ENCODE peak calls at places on chromosome 14, in four cellular contexts. One of them, this sample, is unnamed.

GRCh38 chr14:59570122-59570521 is 6.5 kb downstream of the CCDC175 start:
- DNase-seq in CD8-positive, alpha-beta memory T cell: no peak
- DNase-seq in BJ: no peak
- DNase-seq in Jurkat, Clone E6-1: no peak
- DNase-seq in this sample: peak

GRCh38 chr14:60196291-60196690 is 31.1 kb upstream of the DHRS7 start:
- DNase-seq in Jurkat, Clone E6-1: peak
- DNase-seq in CD8-positive, alpha-beta memory T cell: no peak
- DNase-seq in BJ: no peak
- DNase-seq in this sample: peak

GRCh38 chr14:50139192-50139591 is 22.8 kb upstream of the VCPKMT start:
- DNase-seq in CD8-positive, alpha-beta memory T cell: no peak
- DNase-seq in BJ: no peak
- DNase-seq in Jurkat, Clone E6-1: no peak
- DNase-seq in this sample: peak

GRCh38 chr14:82854851-82855250 is 1321.2 kb upstream of the SEL1L start:
- DNase-seq in BJ: no peak
- DNase-seq in CD8-positive, alpha-beta memory T cell: no peak
- DNase-seq in Jurkat, Clone E6-1: no peak
- DNase-seq in this sample: no peak

GRCh38 chr14:63039800-63040380 is 5.4 kb downstream of the KCNH5 start:
- DNase-seq in BJ: peak
- DNase-seq in CD8-positive, alpha-beta memory T cell: no peak
- DNase-seq in Jurkat, Clone E6-1: peak
- DNase-seq in this sample: peak

GRCh38 chr14:73461478-73462077 is 3.2 kb upstream of the NUMB start:
- DNase-seq in Jurkat, Clone E6-1: no peak
- DNase-seq in BJ: no peak
- DNase-seq in CD8-positive, alpha-beta memory T cell: no peak
- DNase-seq in this sample: peak

GRCh38 chr14:63269561-63270225 is 49.0 kb downstream of the GPHB5 start:
- DNase-seq in CD8-positive, alpha-beta memory T cell: no peak
- DNase-seq in BJ: no peak
- DNase-seq in Jurkat, Clone E6-1: no peak
- DNase-seq in this sample: no peak

GRCh38 chr14:23605931-23606585 is 27.5 kb upstream of the JPH4 start:
- DNase-seq in Jurkat, Clone E6-1: no peak
- DNase-seq in CD8-positive, alpha-beta memory T cell: no peak
- DNase-seq in BJ: no peak
- DNase-seq in this sample: no peak

GRCh38 chr14:99055816-99056215 is 216.2 kb downstream of the BCL11B start:
- DNase-seq in CD8-positive, alpha-beta memory T cell: peak
- DNase-seq in BJ: no peak
- DNase-seq in Jurkat, Clone E6-1: peak
- DNase-seq in this sample: no peak

GRCh38 chr14:39731912-39732311 is 299.7 kb upstream of the FBXO33 start:
- DNase-seq in BJ: no peak
- DNase-seq in CD8-positive, alpha-beta memory T cell: no peak
- DNase-seq in Jurkat, Clone E6-1: peak
- DNase-seq in this sample: peak

GRCh38 chr14:30251557-30252100 is 307.3 kb upstream of the G2E3 start:
- DNase-seq in Jurkat, Clone E6-1: no peak
- DNase-seq in BJ: no peak
- DNase-seq in CD8-positive, alpha-beta memory T cell: no peak
- DNase-seq in this sample: no peak

GRCh38 chr14:68541128-68541896 is 251.6 kb downstream of the ZFP36L1 start:
- DNase-seq in CD8-positive, alpha-beta memory T cell: no peak
- DNase-seq in Jurkat, Clone E6-1: no peak
- DNase-seq in BJ: no peak
- DNase-seq in this sample: no peak

GRCh38 chr14:51369814-51370213 is 129.8 kb downstream of the TMX1 start:
- DNase-seq in CD8-positive, alpha-beta memory T cell: no peak
- DNase-seq in BJ: no peak
- DNase-seq in Jurkat, Clone E6-1: no peak
- DNase-seq in this sample: peak

GRCh38 chr14:74792249-74793039 is 29.3 kb downstream of the YLPM1 start:
- DNase-seq in Jurkat, Clone E6-1: peak
- DNase-seq in CD8-positive, alpha-beta memory T cell: no peak
- DNase-seq in BJ: no peak
- DNase-seq in this sample: no peak

GRCh38 chr14:67500981-67501380 is 12.5 kb upstream of the TMEM229B start:
- DNase-seq in Jurkat, Clone E6-1: no peak
- DNase-seq in BJ: no peak
- DNase-seq in CD8-positive, alpha-beta memory T cell: no peak
- DNase-seq in this sample: no peak

GRCh38 chr14:62654641-62655040 is 390.6 kb downstream of the KCNH5 start:
- DNase-seq in CD8-positive, alpha-beta memory T cell: no peak
- DNase-seq in Jurkat, Clone E6-1: no peak
- DNase-seq in BJ: no peak
- DNase-seq in this sample: no peak

GRCh38 chr14:39566795-39567194 is 134.6 kb upstream of the FBXO33 start:
- DNase-seq in BJ: no peak
- DNase-seq in Jurkat, Clone E6-1: no peak
- DNase-seq in CD8-positive, alpha-beta memory T cell: no peak
- DNase-seq in this sample: no peak

GRCh38 chr14:36513451-36514277 is 6.4 kb downstream of the NKX2-1 start:
- DNase-seq in BJ: no peak
- DNase-seq in CD8-positive, alpha-beta memory T cell: no peak
- DNase-seq in Jurkat, Clone E6-1: no peak
- DNase-seq in this sample: no peak

GRCh38 chr14:88612981-88613380 is 50.1 kb downstream of the ZC3H14 start:
- DNase-seq in Jurkat, Clone E6-1: no peak
- DNase-seq in BJ: no peak
- DNase-seq in CD8-positive, alpha-beta memory T cell: no peak
- DNase-seq in this sample: no peak

DNA sequence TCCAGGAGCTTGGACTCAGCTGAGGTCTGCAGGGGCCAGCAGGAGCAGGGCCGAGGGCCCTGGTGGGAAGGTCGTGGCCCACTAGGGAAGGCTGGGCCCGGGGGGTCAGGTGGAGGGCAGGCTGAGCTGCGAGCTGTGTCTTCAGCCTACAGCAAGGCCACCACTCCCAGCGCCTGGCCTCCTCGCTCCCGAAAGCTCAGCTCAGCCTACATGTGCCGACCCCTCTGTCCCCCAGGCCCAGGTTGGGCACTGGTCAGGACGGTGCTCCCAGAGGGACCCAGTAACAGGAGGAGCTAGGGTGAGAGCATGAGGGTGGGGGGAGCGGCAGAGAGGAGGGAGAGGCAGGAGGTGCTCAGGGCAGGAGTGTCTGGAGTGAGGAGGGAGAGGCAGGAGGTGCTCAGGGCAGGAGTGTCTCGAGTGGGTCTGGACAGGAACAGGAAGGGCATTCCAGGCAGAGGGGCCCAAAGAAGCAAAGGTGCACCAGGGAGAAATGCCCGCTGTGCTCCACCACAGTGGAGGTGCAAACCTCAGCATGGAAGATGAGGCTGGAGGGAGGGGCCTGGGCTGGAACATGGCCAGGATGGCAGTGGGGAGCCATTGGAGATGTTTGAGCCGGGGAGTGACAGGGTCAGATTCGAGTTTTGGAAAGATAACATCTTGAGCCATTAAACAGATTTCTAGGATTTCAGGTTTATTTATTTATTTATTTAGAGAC is 29.1 kb upstream of the GPR132 start:
- DNase-seq in BJ: no peak
- DNase-seq in CD8-positive, alpha-beta memory T cell: peak
- DNase-seq in Jurkat, Clone E6-1: no peak
- DNase-seq in this sample: no peak
- H3K4me3 ChIP-seq in BJ: peak
- H3K4me3 ChIP-seq in CD8-positive, alpha-beta memory T cell: peak
- H3K4me3 ChIP-seq in Jurkat, Clone E6-1: peak
- H3K4me3 ChIP-seq in this sample: no peak

GRCh38 chr14:72291908-72292688 is 359.9 kb downstream of the RGS6 start:
- DNase-seq in CD8-positive, alpha-beta memory T cell: no peak
- DNase-seq in BJ: peak
- DNase-seq in Jurkat, Clone E6-1: peak
- DNase-seq in this sample: peak
- H3K4me3 ChIP-seq in CD8-positive, alpha-beta memory T cell: no peak
- H3K4me3 ChIP-seq in BJ: no peak
- H3K4me3 ChIP-seq in Jurkat, Clone E6-1: no peak
- H3K4me3 ChIP-seq in this sample: no peak

GRCh38 chr14:22556990-22557623 is 31.9 kb downstream of the DAD1 start:
- DNase-seq in CD8-positive, alpha-beta memory T cell: peak
- DNase-seq in Jurkat, Clone E6-1: peak
- DNase-seq in BJ: no peak
- DNase-seq in this sample: peak
- H3K4me3 ChIP-seq in CD8-positive, alpha-beta memory T cell: peak
- H3K4me3 ChIP-seq in Jurkat, Clone E6-1: peak
- H3K4me3 ChIP-seq in BJ: peak
- H3K4me3 ChIP-seq in this sample: peak

DNA sequence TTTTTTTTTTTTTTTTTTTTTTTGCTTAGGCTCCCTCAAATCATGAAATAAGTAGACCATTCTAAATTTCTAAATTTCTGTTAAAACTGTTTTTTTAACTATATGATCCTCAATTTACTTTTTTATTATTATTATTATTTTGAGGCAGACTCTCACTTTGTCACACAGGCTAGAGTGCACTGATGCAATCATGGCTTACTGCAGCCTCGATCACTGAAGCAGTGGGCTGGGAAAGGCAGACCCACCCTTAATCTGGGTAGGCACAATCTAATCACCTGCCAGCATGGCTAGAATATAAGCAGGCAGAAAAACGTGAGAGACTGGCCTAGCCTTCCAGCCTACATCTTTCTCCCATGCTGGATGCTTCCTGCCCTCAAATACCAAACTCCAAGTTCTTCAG is 2.4 kb downstream of the ERO1A start:
- DNase-seq in BJ: no peak
- DNase-seq in Jurkat, Clone E6-1: no peak
- DNase-seq in CD8-positive, alpha-beta memory T cell: no peak
- DNase-seq in this sample: no peak
- H3K4me3 ChIP-seq in BJ: no peak
- H3K4me3 ChIP-seq in Jurkat, Clone E6-1: no peak
- H3K4me3 ChIP-seq in CD8-positive, alpha-beta memory T cell: no peak
- H3K4me3 ChIP-seq in this sample: no peak

DNA sequence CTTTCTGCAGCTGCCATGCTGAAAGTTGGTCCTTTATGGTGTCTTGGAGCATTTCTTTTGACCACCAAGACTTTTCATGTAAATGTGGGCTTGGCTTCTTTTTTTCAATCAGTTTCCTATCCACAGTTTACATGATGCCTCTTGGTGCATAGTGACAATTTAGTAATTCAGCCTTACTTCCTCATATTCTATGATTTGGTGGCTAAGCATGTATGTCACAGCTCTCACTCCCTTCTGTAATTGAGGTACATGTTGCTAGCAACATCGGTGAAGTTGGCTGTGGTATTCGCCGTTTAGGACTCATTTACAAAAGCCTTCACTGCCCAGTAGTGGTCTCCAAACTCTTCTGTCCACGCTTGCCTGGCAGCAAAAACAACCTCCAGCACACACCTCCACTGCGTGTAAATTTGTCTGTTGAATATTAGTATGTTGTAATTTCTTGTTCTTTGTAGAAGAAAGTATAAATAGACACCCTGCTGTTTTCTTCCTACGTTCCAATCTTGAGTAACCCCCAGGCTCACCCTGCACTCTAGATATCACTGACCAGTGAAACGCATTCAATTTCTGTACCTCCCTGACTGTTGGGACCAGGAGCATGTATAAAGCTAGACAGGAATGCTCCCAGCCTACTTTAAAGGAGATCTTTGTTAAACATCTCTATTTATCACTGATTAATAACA is 90.3 kb downstream of the PPP2R5C start:
- DNase-seq in Jurkat, Clone E6-1: no peak
- DNase-seq in BJ: no peak
- DNase-seq in CD8-positive, alpha-beta memory T cell: no peak
- DNase-seq in this sample: peak
- H3K4me3 ChIP-seq in Jurkat, Clone E6-1: no peak
- H3K4me3 ChIP-seq in BJ: no peak
- H3K4me3 ChIP-seq in CD8-positive, alpha-beta memory T cell: no peak
- H3K4me3 ChIP-seq in this sample: peak

GRCh38 chr14:102907980-102908730 is 14.3 kb upstream of the AMN start:
- DNase-seq in BJ: no peak
- DNase-seq in CD8-positive, alpha-beta memory T cell: no peak
- DNase-seq in Jurkat, Clone E6-1: no peak
- DNase-seq in this sample: no peak

GRCh38 chr14:102910442-102910841 is 12.0 kb upstream of the AMN start:
- DNase-seq in Jurkat, Clone E6-1: no peak
- DNase-seq in BJ: no peak
- DNase-seq in CD8-positive, alpha-beta memory T cell: no peak
- DNase-seq in this sample: no peak

GRCh38 chr14:102908766-102909455 is 13.6 kb upstream of the AMN start:
- DNase-seq in CD8-positive, alpha-beta memory T cell: no peak
- DNase-seq in Jurkat, Clone E6-1: no peak
- DNase-seq in BJ: no peak
- DNase-seq in this sample: no peak

GRCh38 chr14:102909911-102910310 is 12.6 kb upstream of the AMN start:
- DNase-seq in CD8-positive, alpha-beta memory T cell: no peak
- DNase-seq in Jurkat, Clone E6-1: no peak
- DNase-seq in BJ: no peak
- DNase-seq in this sample: no peak

DNA sequence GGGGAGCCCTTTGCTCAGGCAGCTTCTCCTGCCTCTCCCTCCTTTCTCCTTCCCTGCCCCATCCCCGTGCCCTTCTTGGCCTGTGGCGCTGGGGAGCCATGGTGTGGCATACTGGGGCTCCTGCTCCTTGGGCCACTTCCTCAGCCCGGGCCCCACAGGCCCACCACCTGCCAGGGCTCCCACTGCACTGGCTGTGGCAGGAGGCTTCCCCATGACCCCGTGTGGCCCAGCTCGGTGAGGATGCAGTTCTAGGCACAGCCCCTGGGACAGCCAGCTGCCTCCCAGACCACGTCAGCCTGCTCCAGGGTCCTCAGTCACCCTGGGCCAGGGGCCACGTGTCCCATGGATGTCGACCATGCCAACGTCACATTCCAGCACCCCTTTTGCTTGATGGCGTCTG is 13.0 kb upstream of the AMN start:
- DNase-seq in BJ: no peak
- DNase-seq in CD8-positive, alpha-beta memory T cell: no peak
- DNase-seq in Jurkat, Clone E6-1: no peak
- DNase-seq in this sample: no peak
- H3K4me3 ChIP-seq in BJ: no peak
- H3K4me3 ChIP-seq in CD8-positive, alpha-beta memory T cell: no peak
- H3K4me3 ChIP-seq in Jurkat, Clone E6-1: no peak
- H3K4me3 ChIP-seq in this sample: no peak

This sample was measured in NB4.